ENCODE peak calls at places on chromosomes 12 and 14, in seven cellular contexts. Q is sigmoid colon; Y is pancreas; S is GM03348; P is NCI-H1417; R is activated CD8-positive, alpha-beta T cell treated with anti-CD3 and anti-CD28 coated beads for 36 hours; A is GOT3. B is an unnamed sample.

GRCh38 chr12:18171571-18171970 is 81.6 kb upstream of the RERGL start:
- DNase-seq in Y (no peak), Q (no peak), R (no peak), P (no peak), A (no peak), S (no peak), B (no peak)

GRCh38 chr12:114405449-114406271 is at the start of gene TBX5:
- DNase-seq in R (no peak), S (peak), Q (no peak), Y (no peak), P (peak), A (no peak), B (no peak)

GRCh38 chr12:11901687-11902524 is 168.8 kb upstream of the BCL2L14 start:
- DNase-seq in A (no peak), R (peak), S (no peak), P (no peak), Q (no peak), Y (no peak), B (no peak)

GRCh38 chr14:103014466-103015319 is 42.7 kb downstream of the CDC42BPB start:
- DNase-seq in A (no peak), Y (no peak), Q (no peak), S (peak), R (no peak), P (peak), B (no peak)

GRCh38 chr12:20272171-20272570 is 96.2 kb upstream of the PDE3A start:
- DNase-seq in R (no peak), Y (no peak), P (no peak), A (no peak), S (no peak), Q (no peak), B (no peak)

GRCh38 chr12:5432011-5432400 is at the start of gene NTF3:
- DNase-seq in A (no peak), R (no peak), S (peak), Q (no peak), Y (no peak), P (peak), B (no peak)

GRCh38 chr12:52969828-52970569 is 21.1 kb downstream of the KRT18 start:
- DNase-seq in P (peak), R (no peak), Y (peak), A (no peak), S (no peak), Q (no peak), B (no peak)

GRCh38 chr14:79627058-79627457 is 584.2 kb downstream of the DIO2 start:
- DNase-seq in R (no peak), S (no peak), P (no peak), A (no peak), Y (no peak), Q (no peak), B (no peak)

GRCh38 chr12:114335607-114336006 is 70.3 kb downstream of the TBX5 start:
- DNase-seq in Q (no peak), R (no peak), Y (no peak), S (no peak), P (peak), A (no peak), B (no peak)

GRCh38 chr14:80618751-80619329 is 322.7 kb downstream of the CEP128 start:
- DNase-seq in R (no peak), A (no peak), S (no peak), Q (no peak), P (no peak), Y (no peak), B (no peak)

GRCh38 chr12:58916153-58916709 is 4.1 kb downstream of the LRIG3 start:
- DNase-seq in A (no peak), S (no peak), P (no peak), Q (no peak), Y (no peak), R (no peak), B (no peak)

GRCh38 chr14:24052656-24053547 is 1.1 kb downstream of the CARMIL3 start:
- DNase-seq in S (no peak), R (peak), Q (no peak), P (no peak), Y (no peak), A (no peak), B (no peak)

GRCh38 chr12:16612647-16613046 is 6.7 kb upstream of the LMO3 start:
- DNase-seq in A (no peak), S (no peak), Y (no peak), P (no peak), Q (no peak), R (no peak), B (no peak)

GRCh38 chr14:98231210-98231609 is 1040.8 kb downstream of the BCL11B start:
- DNase-seq in S (no peak), Q (no peak), Y (no peak), A (no peak), R (no peak), P (no peak), B (no peak)

GRCh38 chr14:49867831-49868719 is 15.5 kb upstream of the NEMF start:
- DNase-seq in Q (peak), S (peak), P (peak), A (peak), R (peak), Y (peak), B (peak)

GRCh38 chr14:84403585-84403984 is 1126.4 kb upstream of the FLRT2 start:
- DNase-seq in A (no peak), S (no peak), P (no peak), Q (no peak), R (no peak), Y (no peak), B (no peak)

GRCh38 chr14:104171029-104171697 is 32.8 kb downstream of the KIF26A start:
- DNase-seq in Y (peak), S (no peak), A (no peak), Q (no peak), P (no peak), R (no peak), B (no peak)

GRCh38 chr12:18612971-18613370 is 124.8 kb downstream of the PLCZ1 start:
- DNase-seq in A (no peak), S (no peak), R (no peak), Q (no peak), P (no peak), Y (no peak), B (no peak)

GRCh38 chr12:659090-659683 is 4.1 kb downstream of the NINJ2 start:
- DNase-seq in S (no peak), Q (no peak), A (no peak), Y (no peak), R (no peak), P (no peak), B (no peak)

GRCh38 chr12:7498832-7499231 is 4.7 kb downstream of the CD163 start:
- DNase-seq in A (no peak), S (peak), P (no peak), R (no peak), Y (no peak), Q (no peak), B (no peak)

GRCh38 chr12:110355080-110355479 is 48.4 kb downstream of the ANAPC7 start:
- DNase-seq in A (no peak), Q (no peak), R (peak), Y (no peak), S (peak), P (peak), B (no peak)

GRCh38 chr12:54419088-54419887 is at the start of gene ITGA5:
- DNase-seq in Y (peak), S (peak), A (no peak), Q (peak), P (no peak), R (peak), B (no peak)

GRCh38 chr12:92469837-92470236 is 233.0 kb upstream of the PLEKHG7 start:
- DNase-seq in P (no peak), Q (no peak), S (peak), R (no peak), A (no peak), Y (no peak), B (no peak)

GRCh38 chr14:96148631-96149030 is 56.0 kb upstream of the BDKRB2 start:
- DNase-seq in R (no peak), P (no peak), S (no peak), A (no peak), Q (no peak), Y (no peak), B (no peak)